ENCODE peak calls at places on chromosomes 11 and 22, in four cellular contexts. H is amniotic stem cell; T is activated CD4-positive, alpha-beta T cell treated with anti-CD3 and anti-CD28 coated beads for 36 hours; O is progenitor cell of endocrine pancreas. W is an unnamed sample.

GRCh38 chr11:132187814-132188213 is 817.4 kb downstream of the NTM start:
- DNase-seq in O (no peak), H (no peak), T (no peak), W (no peak)

GRCh38 chr11:63909621-63910506 is 7.1 kb downstream of the RCOR2 start:
- DNase-seq in H (no peak), T (no peak), O (peak), W (no peak)

GRCh38 chr11:103928040-103928555 is 108.3 kb upstream of the DDI1 start:
- DNase-seq in O (no peak), H (no peak), T (no peak), W (no peak)

GRCh38 chr11:92591551-92591950 is 366.9 kb downstream of the FAT3 start:
- DNase-seq in T (no peak), H (no peak), O (no peak), W (no peak)

GRCh38 chr11:133977067-133977681 is 20.4 kb upstream of the IGSF9B start:
- DNase-seq in O (no peak), T (no peak), H (no peak), W (no peak)

GRCh38 chr11:104700609-104701008 is 197.7 kb downstream of the CASP12 start:
- DNase-seq in H (no peak), O (no peak), T (no peak), W (no peak)

GRCh38 chr11:69949327-69949726 is 128.8 kb upstream of the ANO1 start:
- DNase-seq in O (no peak), H (peak), T (no peak), W (no peak)

GRCh38 chr22:46004105-46004866 is 27.3 kb upstream of the WNT7B start:
- DNase-seq in H (no peak), T (no peak), O (no peak), W (peak)

GRCh38 chr22:41369089-41369745 is 12.5 kb upstream of the TEF start:
- DNase-seq in O (no peak), H (no peak), T (no peak), W (no peak)

GRCh38 chr11:24794064-24794463 is 297.2 kb downstream of the LUZP2 start:
- DNase-seq in H (no peak), O (no peak), T (no peak), W (no peak)

GRCh38 chr22:24329453-24329852 is 58.8 kb downstream of the SPECC1L start:
- DNase-seq in H (no peak), O (no peak), T (no peak), W (no peak)

GRCh38 chr11:47394322-47395224 is 13.8 kb upstream of the SLC39A13 start:
- DNase-seq in T (peak), H (no peak), O (no peak), W (peak)

GRCh38 chr22:49016909-49017768 is 810.5 kb downstream of the BRD1 start:
- DNase-seq in O (no peak), T (no peak), H (no peak), W (no peak)

GRCh38 chr22:44042822-44043221 is 18.7 kb downstream of the PARVB start:
- DNase-seq in T (no peak), H (no peak), O (no peak), W (no peak)

GRCh38 chr11:14422052-14422813 is 63.2 kb upstream of the RRAS2 start:
- DNase-seq in O (peak), H (peak), T (no peak), W (peak)

GRCh38 chr11:134560066-134560465 is 148.0 kb upstream of the B3GAT1 start:
- DNase-seq in O (no peak), T (no peak), H (no peak), W (no peak)

GRCh38 chr11:76689313-76689712 is 18.8 kb upstream of the LRRC32 start:
- DNase-seq in H (no peak), T (no peak), O (no peak), W (no peak)

GRCh38 chr11:130442728-130443127 is 5.7 kb upstream of the ADAMTS15 start:
- DNase-seq in H (no peak), O (no peak), T (no peak), W (no peak)

GRCh38 chr11:115944596-115944995 is 440.4 kb upstream of the CADM1 start:
- DNase-seq in T (no peak), H (no peak), O (no peak), W (no peak)

GRCh38 chr11:119828819-119829218 is 99.8 kb upstream of the NECTIN1 start:
- DNase-seq in H (no peak), O (no peak), T (no peak), W (no peak)